ENCODE peak calls at places on chromosomes 7 and 10, in seven cellular contexts. V, J, Q, K, C, H and R are unnamed samples.

GRCh38 chr10:12590682-12591642 is 241.6 kb downstream of the CAMK1D start:
- DNase-seq in H (no peak), C (no peak), J (no peak), K (no peak), V (no peak), Q (no peak), R (no peak)

GRCh38 chr10:69492091-69492745 is 41.0 kb downstream of the TSPAN15 start:
- DNase-seq in Q (no peak), C (no peak), K (no peak), H (no peak), V (no peak), J (no peak), R (no peak)

GRCh38 chr10:69382382-69383117 is 34.2 kb downstream of the TACR2 start:
- DNase-seq in K (peak), V (peak), C (no peak), J (peak), Q (peak), H (peak), R (no peak)

GRCh38 chr7:85030893-85031292 is 156.0 kb downstream of the SEMA3D start:
- DNase-seq in H (peak), V (peak), K (peak), J (peak), C (no peak), Q (peak), R (no peak)

GRCh38 chr10:125217986-125218675 is 57.8 kb upstream of the CTBP2 start:
- DNase-seq in H (no peak), Q (peak), J (peak), C (no peak), V (no peak), K (peak), R (no peak)

GRCh38 chr7:30750574-30751256 is 1.2 kb upstream of the INMT start:
- DNase-seq in V (peak), J (no peak), Q (peak), H (peak), K (peak), C (no peak), R (no peak)

GRCh38 chr7:115300228-115300870 is 378.5 kb downstream of the MDFIC start:
- DNase-seq in J (no peak), V (peak), Q (no peak), C (no peak), H (peak), K (peak), R (no peak)

GRCh38 chr7:111914287-111914686 is 291.9 kb downstream of the DOCK4 start:
- DNase-seq in V (no peak), C (no peak), K (no peak), H (no peak), Q (no peak), J (no peak), R (no peak)

GRCh38 chr7:113774182-113774807 is 144.5 kb downstream of the PPP1R3A start:
- DNase-seq in K (peak), C (no peak), Q (peak), J (peak), H (no peak), V (no peak), R (no peak)

GRCh38 chr10:29947701-29948060 is 111.7 kb downstream of the JCAD start:
- DNase-seq in H (no peak), Q (no peak), C (no peak), V (no peak), J (no peak), K (no peak), R (no peak)
- TF ChIP-seq CTCF in H (no peak), Q (no peak), C (no peak), V (no peak), J (no peak), K (peak), R (no peak)

DNA sequence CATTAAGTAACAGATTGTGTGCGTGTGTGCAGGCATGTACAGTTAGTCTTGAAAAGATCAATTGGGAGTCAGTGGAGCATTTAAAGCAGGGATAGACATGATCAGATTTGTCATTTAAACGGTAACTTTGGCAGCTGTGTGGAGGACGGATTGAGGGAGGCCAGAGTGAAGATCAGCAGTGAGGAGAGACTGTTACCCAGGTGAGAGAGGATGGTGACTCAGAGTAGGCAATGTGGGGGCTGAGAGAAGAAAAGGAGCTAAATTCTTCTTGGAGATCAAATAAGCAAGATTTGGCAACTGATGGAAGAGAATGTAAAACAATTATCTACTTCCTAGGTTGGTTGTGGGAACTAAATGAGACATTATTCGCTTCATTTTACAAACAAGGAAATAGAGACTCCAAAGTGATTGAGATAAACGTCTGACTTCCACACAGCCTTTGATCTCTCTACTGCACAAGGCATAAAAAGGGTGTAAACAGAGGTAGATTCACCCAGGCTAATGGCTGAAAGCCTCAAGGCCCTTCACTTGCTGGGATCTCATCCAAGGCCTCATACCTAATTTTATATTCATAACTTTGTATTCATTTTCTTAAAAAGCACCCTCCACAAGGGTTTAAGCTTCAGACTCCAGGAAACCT is 665.1 kb upstream of the GALNT17 start:
- DNase-seq in C (no peak), K (no peak), Q (no peak), H (no peak), J (no peak), V (no peak), R (no peak)
- TF ChIP-seq CTCF in C (no peak), K (no peak), Q (no peak), H (no peak), J (no peak), V (no peak), R (no peak)

DNA sequence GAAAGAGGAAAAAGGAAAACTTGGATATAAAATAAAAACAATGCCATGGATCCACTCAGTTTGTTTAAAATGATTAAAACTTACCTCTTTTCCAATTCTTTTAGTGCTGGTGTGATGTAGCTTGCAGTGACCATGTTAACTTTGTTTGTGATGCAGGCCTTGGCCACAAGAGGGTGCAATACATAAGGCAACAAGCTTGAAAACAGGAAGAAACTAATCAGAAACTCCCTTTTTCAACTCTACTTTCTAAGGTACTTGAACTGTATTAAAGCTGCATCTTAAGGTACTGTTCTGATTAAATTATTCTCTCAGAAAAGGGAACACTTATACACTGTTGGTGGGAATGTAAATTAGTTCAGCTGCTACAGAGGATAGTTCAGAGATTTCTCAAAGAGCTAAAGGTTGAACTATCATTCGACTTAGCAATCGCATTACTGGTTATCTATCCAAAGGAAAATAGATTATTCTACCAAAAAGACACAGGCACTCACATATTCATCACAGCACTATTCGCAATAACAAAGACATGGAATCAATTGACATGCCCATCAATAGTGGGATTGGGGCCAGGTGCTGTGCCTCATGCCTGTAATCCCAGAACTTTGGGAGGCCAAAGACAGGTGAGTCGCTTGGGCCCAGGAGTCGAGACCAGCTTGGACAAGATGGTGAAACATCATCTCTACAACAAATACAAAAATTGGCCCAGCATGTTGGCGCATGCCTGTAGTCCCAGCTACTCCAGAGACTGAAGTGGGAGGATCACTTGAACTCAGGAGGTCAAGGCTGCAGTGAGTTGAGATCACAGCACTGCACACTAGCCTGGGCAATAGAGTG is 50.9 kb downstream of the AASS start:
- DNase-seq in V (peak), H (peak), K (peak), J (peak), C (peak), Q (peak), R (peak)
- TF ChIP-seq CTCF in V (peak), H (peak), K (peak), J (peak), C (peak), Q (peak), R (peak)

DNA sequence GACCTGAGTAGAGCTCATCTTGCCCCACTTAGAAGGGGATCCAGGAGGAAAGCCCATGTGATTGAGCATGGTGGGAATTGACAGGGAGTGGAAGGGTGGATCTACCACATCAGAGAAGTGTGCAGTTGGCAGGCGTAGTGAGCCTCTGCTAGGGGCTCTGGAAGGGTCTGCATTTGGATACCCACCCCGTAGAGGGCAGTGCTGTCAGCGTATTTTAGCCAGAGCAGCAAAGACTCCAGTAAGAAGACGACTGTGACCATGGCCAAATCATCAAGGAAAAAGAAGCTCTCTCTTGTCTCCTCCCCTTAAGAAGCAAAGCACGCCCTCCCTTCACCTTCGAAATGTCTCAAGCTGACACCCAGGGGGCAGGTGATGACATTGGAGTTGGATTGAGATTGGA is 68.8 kb upstream of the INHBA start:
- DNase-seq in J (no peak), V (no peak), C (no peak), K (no peak), Q (no peak), H (no peak), R (no peak)
- TF ChIP-seq CTCF in J (no peak), V (no peak), C (no peak), K (no peak), Q (no peak), H (no peak), R (no peak)

GRCh38 chr7:156733638-156734037 is 93.1 kb downstream of the RNF32 start:
- DNase-seq in K (no peak), H (no peak), C (no peak), J (no peak), Q (no peak), V (no peak), R (no peak)
- TF ChIP-seq CTCF in K (no peak), H (no peak), C (no peak), J (no peak), Q (no peak), V (no peak), R (no peak)

GRCh38 chr7:159020987-159021386 is 123.7 kb downstream of the VIPR2 start:
- DNase-seq in C (peak), Q (no peak), H (no peak), V (no peak), J (no peak), K (no peak), R (no peak)
- TF ChIP-seq CTCF in C (peak), Q (no peak), H (no peak), V (no peak), J (no peak), K (no peak), R (no peak)

DNA sequence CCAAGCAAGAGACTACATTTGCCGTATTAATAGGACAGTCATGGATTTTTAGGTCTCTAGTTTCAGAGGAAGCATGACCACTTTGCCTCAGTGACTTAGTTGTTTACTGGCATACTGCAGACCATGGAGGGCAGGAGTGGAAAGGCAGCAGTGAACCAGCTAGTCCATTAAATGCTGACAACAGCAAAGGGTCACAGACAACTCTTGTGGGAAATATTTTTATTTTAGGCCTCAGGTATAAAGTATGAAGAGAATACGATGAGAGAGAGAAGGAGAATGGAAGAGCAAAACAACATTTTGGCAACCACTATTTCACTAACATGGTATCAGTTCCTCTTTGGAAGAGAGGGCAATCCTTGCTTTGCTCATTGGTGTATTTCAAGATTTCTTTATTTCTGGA is 118.0 kb downstream of the RELN start:
- DNase-seq in K (no peak), H (no peak), V (no peak), Q (no peak), C (no peak), J (no peak), R (no peak)
- TF ChIP-seq CTCF in K (no peak), H (no peak), V (no peak), Q (no peak), C (no peak), J (no peak), R (no peak)

DNA sequence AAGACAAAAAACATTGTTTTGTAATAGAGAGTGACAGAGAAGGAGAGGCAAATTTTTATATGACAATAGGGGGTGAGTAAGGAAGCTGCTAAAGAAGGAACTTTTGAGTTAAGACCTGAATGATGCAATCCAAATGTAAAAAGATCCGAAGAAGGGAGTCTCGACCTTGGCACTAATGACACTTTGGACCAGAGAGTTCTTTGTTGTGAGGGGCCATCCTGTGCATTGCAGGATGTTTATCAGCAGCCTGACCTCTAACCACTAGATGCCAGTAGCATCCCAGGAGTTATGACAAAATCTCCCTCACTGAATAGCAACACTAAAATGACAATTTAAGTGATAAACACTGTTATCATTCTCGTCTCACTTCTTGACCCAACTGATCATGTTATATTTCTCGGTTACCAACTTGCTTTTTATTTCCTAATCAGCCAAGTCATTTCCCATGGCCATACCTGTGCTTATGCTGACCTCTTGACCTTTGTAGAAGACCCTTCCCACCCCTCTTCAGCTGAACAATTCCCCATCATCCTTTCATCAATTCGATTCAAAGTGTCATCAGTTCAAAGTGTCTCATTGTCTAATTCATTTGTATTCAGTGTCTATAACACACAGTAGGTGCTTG is 30.0 kb downstream of the DGKI start:
- DNase-seq in C (no peak), J (no peak), Q (no peak), H (peak), K (peak), V (no peak), R (no peak)
- TF ChIP-seq CTCF in C (peak), J (no peak), Q (peak), H (peak), K (peak), V (no peak), R (no peak)

DNA sequence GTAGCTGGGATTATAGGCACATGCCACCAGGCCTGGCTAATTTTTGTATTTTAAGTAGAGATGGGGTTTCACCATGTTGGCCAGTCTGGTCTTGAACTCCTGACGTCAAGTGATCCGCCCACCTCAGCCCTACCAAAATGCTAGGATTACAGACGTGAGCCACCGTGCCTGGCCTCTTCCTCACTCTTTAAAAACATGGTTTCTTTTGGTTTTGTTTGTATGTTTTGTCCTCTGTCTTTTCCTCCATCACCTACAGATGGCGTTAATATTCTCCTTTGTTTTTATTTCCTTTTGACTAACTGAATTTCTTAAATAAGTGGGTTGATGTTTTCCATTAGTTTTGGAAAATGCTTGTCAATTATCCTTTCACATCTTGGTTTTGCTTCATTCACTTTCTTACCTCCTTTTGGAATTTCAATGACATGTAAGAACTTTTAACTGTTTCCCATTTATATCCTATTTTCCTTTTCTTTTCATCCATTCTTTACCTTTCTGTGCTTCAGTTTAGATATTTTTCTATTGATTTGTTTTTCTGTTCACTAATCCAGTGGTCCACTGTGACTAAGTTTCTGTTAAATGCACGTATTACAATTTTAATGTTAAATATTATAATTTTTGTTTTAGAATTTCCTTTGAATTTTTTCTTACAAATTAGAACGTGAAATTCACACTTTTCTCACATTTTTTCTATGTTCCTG is 104.1 kb downstream of the ZNF467 start:
- DNase-seq in C (no peak), J (no peak), K (peak), V (no peak), Q (no peak), H (no peak), R (no peak)
- TF ChIP-seq CTCF in C (peak), J (peak), K (peak), V (peak), Q (peak), H (peak), R (no peak)

GRCh38 chr10:84574101-84574500 is 245.7 kb downstream of the CCSER2 start:
- DNase-seq in Q (no peak), J (peak), K (no peak), C (no peak), H (no peak), V (no peak), R (no peak)
- TF ChIP-seq CTCF in Q (peak), J (no peak), K (peak), C (peak), H (no peak), V (no peak), R (peak)